ENCODE peak calls at places on chromosomes 12 and 14, in four cellular contexts. L is HepG2, K is K562, Y is A549. U is an unnamed sample.

GRCh38 chr14:56581041-56581727 is 1.6 kb downstream of the TMEM260 start:
- DNase-seq in K (no peak), Y (no peak), L (no peak), U (no peak)

GRCh38 chr14:89283327-89284060 is 133.5 kb downstream of the FOXN3 start:
- DNase-seq in Y (no peak), L (no peak), K (no peak), U (no peak)

GRCh38 chr12:81800298-81801148 is 41.4 kb upstream of the PPFIA2 start:
- DNase-seq in K (no peak), L (no peak), Y (no peak), U (no peak)

GRCh38 chr12:63753743-63754142 is 26.0 kb upstream of the RXYLT1 start:
- DNase-seq in Y (peak), K (no peak), L (no peak), U (no peak)

GRCh38 chr12:6563448-6564050 is 4.5 kb downstream of the NOP2 start:
- DNase-seq in Y (peak), L (peak), K (peak), U (no peak)

GRCh38 chr12:96487214-96487613 is 2.2 kb upstream of the CFAP54 start:
- DNase-seq in L (no peak), Y (peak), K (no peak), U (no peak)

GRCh38 chr14:44170554-44170953 is 336.5 kb downstream of the FSCB start:
- DNase-seq in L (no peak), K (no peak), Y (no peak), U (no peak)

GRCh38 chr14:70585221-70585620 is 15.2 kb downstream of the MED6 start:
- DNase-seq in Y (peak), L (no peak), K (no peak), U (no peak)

DNA sequence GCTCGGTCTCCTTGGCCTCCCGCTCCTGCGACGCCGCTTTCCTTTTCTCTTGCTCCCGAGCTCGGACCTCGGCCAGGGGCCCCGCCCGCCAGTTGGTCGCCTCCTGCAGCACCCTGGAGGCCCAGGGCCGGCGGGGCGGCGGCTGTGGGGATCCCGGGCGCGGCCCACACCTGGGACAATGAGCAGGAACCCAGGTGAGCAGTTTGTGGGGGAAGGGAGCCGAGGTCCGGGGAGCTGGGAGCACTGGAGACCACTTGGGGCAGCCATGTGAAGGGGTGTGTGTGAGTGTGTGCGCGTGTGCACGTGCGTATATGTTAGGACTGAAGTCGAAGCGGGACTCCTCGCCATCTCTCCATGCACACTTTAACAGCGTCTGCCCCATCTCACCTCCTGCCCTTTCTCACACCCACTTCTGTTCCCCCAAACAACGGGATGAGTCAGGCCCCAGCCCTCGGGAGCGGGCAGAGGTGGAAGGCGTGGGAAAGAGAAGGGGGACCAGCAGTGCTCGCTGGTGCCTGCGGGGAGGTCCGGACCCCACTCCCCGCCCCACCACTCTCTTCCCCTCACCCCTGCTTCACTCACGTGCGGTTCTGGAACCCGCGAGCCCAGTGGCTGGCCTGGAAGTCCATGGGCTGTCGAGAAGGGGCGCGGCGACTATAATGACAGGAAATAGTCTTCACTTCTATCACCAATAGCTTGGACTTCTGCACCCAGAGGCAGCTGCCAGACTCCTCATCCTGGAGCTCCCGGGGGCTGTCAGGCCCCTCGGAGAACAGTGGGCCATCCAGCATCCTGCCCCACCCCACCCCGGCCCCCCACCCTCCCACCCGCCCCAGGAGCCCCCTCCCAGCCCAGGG is 450 bp downstream of the DDN start:
- DNase-seq in K (peak), L (no peak), Y (peak), U (no peak)
- TF ChIP-seq CTCF in K (no peak), L (no peak), Y (no peak), U (no peak)

GRCh38 chr12:104207416-104207941 is 8.1 kb upstream of the TXNRD1 start:
- DNase-seq in L (no peak), K (no peak), Y (no peak), U (no peak)
- TF ChIP-seq POLR2AphosphoS2 in L (no peak), K (no peak), Y (no peak), U (no peak)

GRCh38 chr12:113647048-113647447 is 175.4 kb upstream of the LHX5 start:
- DNase-seq in L (peak), K (no peak), Y (peak), U (no peak)
- TF ChIP-seq CTCF in L (peak), K (peak), Y (peak), U (no peak)

GRCh38 chr12:100061814-100062213 is 77.1 kb upstream of the ANKS1B start:
- DNase-seq in K (no peak), Y (no peak), L (no peak), U (no peak)
- TF ChIP-seq POLR2AphosphoS2 in K (no peak), Y (no peak), L (no peak), U (no peak)

DNA sequence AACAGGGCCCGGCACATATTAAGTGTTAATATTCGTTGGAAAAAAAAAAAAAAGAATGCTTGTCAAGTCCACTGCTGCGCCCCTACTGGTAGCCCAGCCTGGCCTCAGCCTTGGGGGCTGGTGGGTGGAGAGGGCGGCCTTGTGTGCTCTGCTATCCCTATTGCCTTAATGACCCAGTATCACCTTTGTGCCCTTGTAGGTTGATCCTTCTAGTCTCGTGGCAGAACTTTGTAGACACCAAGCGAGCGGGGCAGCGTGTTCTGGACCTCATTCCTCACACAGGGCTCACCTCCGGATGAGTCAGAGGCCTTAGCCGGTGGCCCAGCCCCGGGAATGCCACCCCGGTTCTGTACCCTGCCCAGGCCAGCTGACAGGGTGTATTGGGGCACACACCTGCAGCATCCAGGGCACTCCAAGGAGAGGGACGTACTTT is 1.8 kb upstream of the RCOR1 start:
- DNase-seq in K (peak), Y (peak), L (peak), U (no peak)
- TF ChIP-seq CTCF in K (peak), Y (peak), L (peak), U (peak)

GRCh38 chr12:112153181-112153899 is 28.0 kb downstream of the TRAFD1 start:
- DNase-seq in Y (no peak), L (no peak), K (no peak), U (no peak)
- TF ChIP-seq POLR2AphosphoS2 in Y (no peak), L (no peak), K (peak), U (no peak)